ENCODE peak calls at places on chromosomes 11 and 22, in ten cellular contexts. One of them, this sample, is unnamed.

GRCh38 chr11:134376150-134376921 is 35.7 kb downstream of the B3GAT1 start:
- DNase-seq in OCI-LY7: no peak
- DNase-seq in type B pancreatic cell: no peak
- DNase-seq in heart right ventricle: no peak
- DNase-seq in Peyer's patch: peak
- DNase-seq in GM13977: no peak
- DNase-seq in RWPE1: no peak
- DNase-seq in PC-3: no peak
- DNase-seq in lower leg skin: no peak
- DNase-seq in cardiac muscle cell: no peak
- DNase-seq in this sample: no peak

GRCh38 chr11:72429626-72430025 is 4.7 kb downstream of the CLPB start:
- DNase-seq in OCI-LY7: no peak
- DNase-seq in type B pancreatic cell: no peak
- DNase-seq in heart right ventricle: no peak
- DNase-seq in Peyer's patch: no peak
- DNase-seq in GM13977: no peak
- DNase-seq in RWPE1: no peak
- DNase-seq in PC-3: no peak
- DNase-seq in lower leg skin: no peak
- DNase-seq in cardiac muscle cell: no peak
- DNase-seq in this sample: no peak

GRCh38 chr11:94708176-94708575 is 60.0 kb upstream of the AMOTL1 start:
- DNase-seq in OCI-LY7: no peak
- DNase-seq in type B pancreatic cell: no peak
- DNase-seq in heart right ventricle: no peak
- DNase-seq in Peyer's patch: no peak
- DNase-seq in GM13977: no peak
- DNase-seq in RWPE1: no peak
- DNase-seq in PC-3: no peak
- DNase-seq in lower leg skin: no peak
- DNase-seq in cardiac muscle cell: no peak
- DNase-seq in this sample: no peak

GRCh38 chr11:63683133-63683991 is 2.1 kb downstream of the RTN3 start:
- DNase-seq in OCI-LY7: no peak
- DNase-seq in type B pancreatic cell: no peak
- DNase-seq in heart right ventricle: no peak
- DNase-seq in Peyer's patch: no peak
- DNase-seq in GM13977: no peak
- DNase-seq in RWPE1: no peak
- DNase-seq in PC-3: peak
- DNase-seq in lower leg skin: no peak
- DNase-seq in cardiac muscle cell: no peak
- DNase-seq in this sample: no peak

GRCh38 chr11:36115378-36115801 is 171.5 kb downstream of the LDLRAD3 start:
- DNase-seq in OCI-LY7: no peak
- DNase-seq in type B pancreatic cell: no peak
- DNase-seq in heart right ventricle: no peak
- DNase-seq in Peyer's patch: no peak
- DNase-seq in GM13977: no peak
- DNase-seq in RWPE1: no peak
- DNase-seq in PC-3: no peak
- DNase-seq in lower leg skin: no peak
- DNase-seq in cardiac muscle cell: no peak
- DNase-seq in this sample: no peak

GRCh38 chr11:17601206-17602075 is 54.4 kb downstream of the OTOG start:
- DNase-seq in OCI-LY7: no peak
- DNase-seq in type B pancreatic cell: peak
- DNase-seq in heart right ventricle: no peak
- DNase-seq in Peyer's patch: no peak
- DNase-seq in GM13977: no peak
- DNase-seq in RWPE1: no peak
- DNase-seq in PC-3: no peak
- DNase-seq in lower leg skin: peak
- DNase-seq in cardiac muscle cell: peak
- DNase-seq in this sample: peak

GRCh38 chr22:24060375-24060788 is 49.3 kb downstream of the CABIN1 start:
- DNase-seq in OCI-LY7: no peak
- DNase-seq in type B pancreatic cell: no peak
- DNase-seq in heart right ventricle: peak
- DNase-seq in Peyer's patch: no peak
- DNase-seq in GM13977: no peak
- DNase-seq in RWPE1: no peak
- DNase-seq in PC-3: peak
- DNase-seq in lower leg skin: no peak
- DNase-seq in cardiac muscle cell: no peak
- DNase-seq in this sample: no peak

GRCh38 chr11:28514391-28514790 is 406.2 kb downstream of the METTL15 start:
- DNase-seq in OCI-LY7: no peak
- DNase-seq in type B pancreatic cell: no peak
- DNase-seq in heart right ventricle: no peak
- DNase-seq in Peyer's patch: no peak
- DNase-seq in GM13977: no peak
- DNase-seq in RWPE1: no peak
- DNase-seq in PC-3: no peak
- DNase-seq in lower leg skin: no peak
- DNase-seq in cardiac muscle cell: no peak
- DNase-seq in this sample: no peak

GRCh38 chr22:46737105-46737975 is 712 bp downstream of the CERK start:
- DNase-seq in OCI-LY7: peak
- DNase-seq in type B pancreatic cell: no peak
- DNase-seq in heart right ventricle: no peak
- DNase-seq in Peyer's patch: peak
- DNase-seq in GM13977: peak
- DNase-seq in RWPE1: peak
- DNase-seq in PC-3: peak
- DNase-seq in lower leg skin: peak
- DNase-seq in cardiac muscle cell: peak
- DNase-seq in this sample: peak

GRCh38 chr22:46738961-46739870 is 1.2 kb upstream of the CERK start:
- DNase-seq in OCI-LY7: peak
- DNase-seq in type B pancreatic cell: no peak
- DNase-seq in heart right ventricle: no peak
- DNase-seq in Peyer's patch: peak
- DNase-seq in GM13977: peak
- DNase-seq in RWPE1: peak
- DNase-seq in PC-3: no peak
- DNase-seq in lower leg skin: peak
- DNase-seq in cardiac muscle cell: no peak
- DNase-seq in this sample: no peak

GRCh38 chr22:46736705-46737104 is 1.3 kb downstream of the CERK start:
- DNase-seq in OCI-LY7: no peak
- DNase-seq in type B pancreatic cell: no peak
- DNase-seq in heart right ventricle: no peak
- DNase-seq in Peyer's patch: peak
- DNase-seq in GM13977: no peak
- DNase-seq in RWPE1: no peak
- DNase-seq in PC-3: no peak
- DNase-seq in lower leg skin: no peak
- DNase-seq in cardiac muscle cell: no peak
- DNase-seq in this sample: no peak

GRCh38 chr22:46738642-46738960 is 549 bp upstream of the CERK start:
- DNase-seq in OCI-LY7: no peak
- DNase-seq in type B pancreatic cell: no peak
- DNase-seq in heart right ventricle: no peak
- DNase-seq in Peyer's patch: no peak
- DNase-seq in GM13977: no peak
- DNase-seq in RWPE1: no peak
- DNase-seq in PC-3: no peak
- DNase-seq in lower leg skin: no peak
- DNase-seq in cardiac muscle cell: no peak
- DNase-seq in this sample: no peak

GRCh38 chr22:46737976-46738641 is at the start of gene CERK:
- DNase-seq in OCI-LY7: peak
- DNase-seq in type B pancreatic cell: no peak
- DNase-seq in heart right ventricle: peak
- DNase-seq in Peyer's patch: peak
- DNase-seq in GM13977: peak
- DNase-seq in RWPE1: peak
- DNase-seq in PC-3: peak
- DNase-seq in lower leg skin: peak
- DNase-seq in cardiac muscle cell: peak
- DNase-seq in this sample: peak
- TF ChIP-seq CTCF in OCI-LY7: no peak
- TF ChIP-seq CTCF in type B pancreatic cell: no peak
- TF ChIP-seq CTCF in heart right ventricle: no peak
- TF ChIP-seq CTCF in Peyer's patch: no peak
- TF ChIP-seq CTCF in GM13977: no peak
- TF ChIP-seq CTCF in RWPE1: no peak
- TF ChIP-seq CTCF in PC-3: no peak
- TF ChIP-seq CTCF in lower leg skin: no peak
- TF ChIP-seq CTCF in cardiac muscle cell: no peak
- TF ChIP-seq CTCF in this sample: no peak

GRCh38 chr22:33300165-33300564 is 242.0 kb upstream of the SYN3 start:
- DNase-seq in OCI-LY7: peak
- DNase-seq in type B pancreatic cell: no peak
- DNase-seq in heart right ventricle: peak
- DNase-seq in Peyer's patch: no peak
- DNase-seq in GM13977: no peak
- DNase-seq in RWPE1: no peak
- DNase-seq in PC-3: no peak
- DNase-seq in lower leg skin: no peak
- DNase-seq in cardiac muscle cell: peak
- DNase-seq in this sample: no peak

GRCh38 chr22:33302049-33302545 is 243.9 kb upstream of the SYN3 start:
- DNase-seq in OCI-LY7: peak
- DNase-seq in type B pancreatic cell: peak
- DNase-seq in heart right ventricle: peak
- DNase-seq in Peyer's patch: peak
- DNase-seq in GM13977: peak
- DNase-seq in RWPE1: peak
- DNase-seq in PC-3: peak
- DNase-seq in lower leg skin: peak
- DNase-seq in cardiac muscle cell: peak
- DNase-seq in this sample: peak

GRCh38 chr22:33296941-33297340 is 238.8 kb upstream of the SYN3 start:
- DNase-seq in OCI-LY7: no peak
- DNase-seq in type B pancreatic cell: no peak
- DNase-seq in heart right ventricle: no peak
- DNase-seq in Peyer's patch: no peak
- DNase-seq in GM13977: no peak
- DNase-seq in RWPE1: no peak
- DNase-seq in PC-3: no peak
- DNase-seq in lower leg skin: no peak
- DNase-seq in cardiac muscle cell: no peak
- DNase-seq in this sample: no peak

GRCh38 chr22:33302549-33302948 is 244.4 kb upstream of the SYN3 start:
- DNase-seq in OCI-LY7: no peak
- DNase-seq in type B pancreatic cell: no peak
- DNase-seq in heart right ventricle: no peak
- DNase-seq in Peyer's patch: no peak
- DNase-seq in GM13977: no peak
- DNase-seq in RWPE1: no peak
- DNase-seq in PC-3: no peak
- DNase-seq in lower leg skin: no peak
- DNase-seq in cardiac muscle cell: no peak
- DNase-seq in this sample: no peak

DNA sequence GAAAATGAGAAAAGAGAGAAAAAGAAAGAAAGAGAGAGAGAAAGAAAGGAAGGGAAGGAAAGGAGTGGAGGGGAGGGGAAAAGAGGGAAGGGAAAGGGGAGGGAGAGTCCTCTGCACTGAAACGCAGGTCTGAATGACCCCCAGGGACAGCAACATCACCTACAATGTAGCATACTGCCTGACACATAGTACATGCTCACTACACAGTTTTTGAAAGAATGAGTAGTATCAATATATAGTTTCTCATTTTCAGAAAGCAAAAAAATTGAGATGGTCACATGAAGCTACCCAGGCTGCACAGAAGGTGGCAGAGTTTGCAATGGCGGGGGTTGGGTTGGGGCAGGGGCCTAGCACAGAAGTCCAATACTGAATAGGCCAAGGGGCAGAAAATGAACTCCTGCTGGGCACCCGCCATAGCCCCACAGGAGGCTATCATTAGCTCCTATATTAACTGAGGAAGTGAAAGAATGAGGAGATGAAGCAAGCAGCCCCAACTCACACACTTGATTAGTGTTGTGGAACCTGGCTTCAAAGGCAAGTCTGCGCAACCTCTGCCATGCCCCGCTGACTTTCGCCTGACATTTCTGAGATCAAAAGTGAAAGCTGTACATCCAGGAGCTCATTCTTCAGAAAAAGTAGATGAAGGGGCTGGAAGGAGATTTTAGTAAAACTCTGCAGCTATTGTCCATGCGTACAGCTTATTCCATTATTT is 241.2 kb upstream of the SYN3 start:
- DNase-seq in OCI-LY7: peak
- DNase-seq in type B pancreatic cell: no peak
- DNase-seq in heart right ventricle: no peak
- DNase-seq in Peyer's patch: no peak
- DNase-seq in GM13977: peak
- DNase-seq in RWPE1: no peak
- DNase-seq in PC-3: no peak
- DNase-seq in lower leg skin: no peak
- DNase-seq in cardiac muscle cell: no peak
- DNase-seq in this sample: peak
- TF ChIP-seq CTCF in OCI-LY7: no peak
- TF ChIP-seq CTCF in type B pancreatic cell: no peak
- TF ChIP-seq CTCF in heart right ventricle: no peak
- TF ChIP-seq CTCF in Peyer's patch: no peak
- TF ChIP-seq CTCF in GM13977: peak
- TF ChIP-seq CTCF in RWPE1: no peak
- TF ChIP-seq CTCF in PC-3: no peak
- TF ChIP-seq CTCF in lower leg skin: no peak
- TF ChIP-seq CTCF in cardiac muscle cell: no peak
- TF ChIP-seq CTCF in this sample: no peak

GRCh38 chr11:55357560-55358184 is 10.1 kb upstream of the OR4A15 start:
- DNase-seq in OCI-LY7: peak
- DNase-seq in type B pancreatic cell: no peak
- DNase-seq in heart right ventricle: no peak
- DNase-seq in Peyer's patch: no peak
- DNase-seq in GM13977: no peak
- DNase-seq in RWPE1: no peak
- DNase-seq in PC-3: peak
- DNase-seq in lower leg skin: no peak
- DNase-seq in cardiac muscle cell: no peak
- DNase-seq in this sample: no peak
- TF ChIP-seq CTCF in OCI-LY7: peak
- TF ChIP-seq CTCF in type B pancreatic cell: no peak
- TF ChIP-seq CTCF in heart right ventricle: no peak
- TF ChIP-seq CTCF in Peyer's patch: no peak
- TF ChIP-seq CTCF in GM13977: no peak
- TF ChIP-seq CTCF in RWPE1: no peak
- TF ChIP-seq CTCF in PC-3: peak
- TF ChIP-seq CTCF in lower leg skin: no peak
- TF ChIP-seq CTCF in cardiac muscle cell: no peak
- TF ChIP-seq CTCF in this sample: no peak

DNA sequence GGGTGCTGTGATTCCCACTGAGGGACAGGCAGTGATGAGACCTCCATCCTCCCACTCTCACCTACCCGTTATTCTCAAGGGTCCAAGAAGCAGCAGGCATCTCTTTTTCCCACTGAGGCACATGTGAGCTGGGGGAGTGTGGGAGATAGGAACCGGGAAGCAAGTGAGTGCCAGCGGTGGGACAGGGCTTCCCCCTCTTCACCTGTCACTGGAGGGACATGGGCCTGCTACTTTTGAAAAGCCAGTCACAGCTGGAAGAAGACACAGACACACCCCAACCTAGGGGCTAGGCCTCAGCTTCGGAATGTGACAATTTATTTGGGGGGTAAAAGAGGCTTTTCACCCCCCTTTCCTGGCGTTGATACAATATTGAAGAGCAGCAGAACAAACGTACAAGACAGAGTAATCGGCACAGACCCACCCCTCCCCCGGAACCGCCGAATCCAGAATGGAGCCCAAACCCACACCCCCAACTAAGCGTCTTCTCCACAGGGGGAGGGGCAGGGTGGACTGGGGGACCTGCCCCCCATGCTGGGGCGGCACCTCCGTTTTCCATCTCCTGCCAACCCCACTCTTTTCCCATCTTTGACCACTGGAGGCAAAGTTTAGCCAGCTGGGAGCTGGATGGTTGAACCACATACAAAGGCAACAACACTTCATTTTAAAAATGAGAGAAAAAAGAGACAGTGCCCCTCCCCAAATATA is 10.7 kb downstream of the CBX6 start:
- DNase-seq in OCI-LY7: no peak
- DNase-seq in type B pancreatic cell: no peak
- DNase-seq in heart right ventricle: no peak
- DNase-seq in Peyer's patch: peak
- DNase-seq in GM13977: no peak
- DNase-seq in RWPE1: no peak
- DNase-seq in PC-3: no peak
- DNase-seq in lower leg skin: no peak
- DNase-seq in cardiac muscle cell: no peak
- DNase-seq in this sample: no peak
- TF ChIP-seq CTCF in OCI-LY7: peak
- TF ChIP-seq CTCF in type B pancreatic cell: peak
- TF ChIP-seq CTCF in heart right ventricle: no peak
- TF ChIP-seq CTCF in Peyer's patch: no peak
- TF ChIP-seq CTCF in GM13977: no peak
- TF ChIP-seq CTCF in RWPE1: no peak
- TF ChIP-seq CTCF in PC-3: peak
- TF ChIP-seq CTCF in lower leg skin: no peak
- TF ChIP-seq CTCF in cardiac muscle cell: peak
- TF ChIP-seq CTCF in this sample: no peak

This sample was measured in GM13976.